ENCODE peak calls at places on chromosomes 12 and 14, in eight cellular contexts. One of them, this sample, is unnamed.

GRCh38 chr12:3668479-3669165 is 84.3 kb downstream of the CRACR2A start:
- DNase-seq in PC-3: no peak
- DNase-seq in KBM-7: no peak
- DNase-seq in GM19239: no peak
- DNase-seq in GM13977: no peak
- DNase-seq in T-helper 17 cell: no peak
- DNase-seq in uterus: no peak
- DNase-seq in GM12891: no peak
- DNase-seq in this sample: no peak

GRCh38 chr14:42541535-42542001 is 934.9 kb downstream of the LRFN5 start:
- DNase-seq in uterus: no peak
- DNase-seq in KBM-7: no peak
- DNase-seq in T-helper 17 cell: no peak
- DNase-seq in GM13977: no peak
- DNase-seq in PC-3: peak; percentile 54
- DNase-seq in GM19239: no peak
- DNase-seq in GM12891: no peak
- DNase-seq in this sample: no peak

GRCh38 chr14:99644723-99645544 is at the start of gene HHIPL1:
- DNase-seq in GM12891: no peak
- DNase-seq in T-helper 17 cell: no peak
- DNase-seq in PC-3: peak; percentile 10
- DNase-seq in GM19239: no peak
- DNase-seq in KBM-7: no peak
- DNase-seq in GM13977: no peak
- DNase-seq in uterus: no peak
- DNase-seq in this sample: no peak

GRCh38 chr14:50677527-50678063 is 9.5 kb upstream of the SAV1 start:
- DNase-seq in GM19239: no peak
- DNase-seq in GM13977: peak; percentile 29
- DNase-seq in KBM-7: peak; percentile 85
- DNase-seq in PC-3: peak; percentile 88
- DNase-seq in GM12891: no peak
- DNase-seq in uterus: no peak
- DNase-seq in T-helper 17 cell: no peak
- DNase-seq in this sample: no peak

GRCh38 chr12:91819132-91819447 is 326.6 kb downstream of the BTG1 start:
- DNase-seq in GM13977: no peak
- DNase-seq in GM19239: no peak
- DNase-seq in PC-3: no peak
- DNase-seq in KBM-7: no peak
- DNase-seq in GM12891: no peak
- DNase-seq in T-helper 17 cell: no peak
- DNase-seq in uterus: peak; percentile 26
- DNase-seq in this sample: no peak

GRCh38 chr14:72907886-72908285 is 14.0 kb upstream of the DPF3 start:
- DNase-seq in T-helper 17 cell: no peak
- DNase-seq in GM13977: no peak
- DNase-seq in GM19239: no peak
- DNase-seq in uterus: no peak
- DNase-seq in PC-3: peak; percentile 69
- DNase-seq in GM12891: no peak
- DNase-seq in KBM-7: no peak
- DNase-seq in this sample: no peak

GRCh38 chr12:116910645-116911449 is at the start of gene FBXW8:
- DNase-seq in GM13977: peak; percentile 85
- DNase-seq in uterus: peak; percentile 46
- DNase-seq in GM12891: peak; percentile 70
- DNase-seq in PC-3: peak; percentile 83
- DNase-seq in KBM-7: peak; percentile 85
- DNase-seq in GM19239: peak; percentile 76
- DNase-seq in T-helper 17 cell: peak; percentile 43
- DNase-seq in this sample: peak; percentile 92

GRCh38 chr12:58171914-58172313 is 230.5 kb downstream of the ATP23 start:
- DNase-seq in GM19239: no peak
- DNase-seq in GM13977: no peak
- DNase-seq in PC-3: no peak
- DNase-seq in uterus: no peak
- DNase-seq in KBM-7: no peak
- DNase-seq in GM12891: no peak
- DNase-seq in T-helper 17 cell: no peak
- DNase-seq in this sample: peak; percentile 37

GRCh38 chr12:37547611-37548010 is 769.0 kb upstream of the ALG10B start:
- DNase-seq in KBM-7: no peak
- DNase-seq in GM13977: no peak
- DNase-seq in GM12891: no peak
- DNase-seq in T-helper 17 cell: no peak
- DNase-seq in PC-3: no peak
- DNase-seq in uterus: no peak
- DNase-seq in GM19239: no peak
- DNase-seq in this sample: no peak

GRCh38 chr12:67193705-67194104 is 75.5 kb upstream of the CAND1 start:
- DNase-seq in KBM-7: peak; percentile 49
- DNase-seq in GM13977: no peak
- DNase-seq in GM12891: no peak
- DNase-seq in PC-3: peak; percentile 55
- DNase-seq in GM19239: no peak
- DNase-seq in uterus: no peak
- DNase-seq in T-helper 17 cell: no peak
- DNase-seq in this sample: peak; percentile 68

GRCh38 chr12:29750131-29750927 is 33.4 kb downstream of the TMTC1 start:
- DNase-seq in KBM-7: no peak
- DNase-seq in GM13977: peak; percentile 17
- DNase-seq in GM19239: no peak
- DNase-seq in T-helper 17 cell: no peak
- DNase-seq in GM12891: no peak
- DNase-seq in PC-3: no peak
- DNase-seq in uterus: no peak
- DNase-seq in this sample: no peak

GRCh38 chr12:43692064-43692463 is 66.5 kb downstream of the PUS7L start:
- DNase-seq in T-helper 17 cell: no peak
- DNase-seq in GM13977: no peak
- DNase-seq in uterus: no peak
- DNase-seq in GM12891: peak; percentile 9
- DNase-seq in GM19239: no peak
- DNase-seq in PC-3: peak; percentile 22
- DNase-seq in KBM-7: peak; percentile 66
- DNase-seq in this sample: no peak

GRCh38 chr14:24071144-24071697 is at the start of gene CPNE6:
- DNase-seq in uterus: no peak
- DNase-seq in KBM-7: no peak
- DNase-seq in T-helper 17 cell: no peak
- DNase-seq in GM13977: no peak
- DNase-seq in GM12891: no peak
- DNase-seq in PC-3: no peak
- DNase-seq in GM19239: no peak
- DNase-seq in this sample: no peak